ENCODE peak calls at places on chromosomes 12 and 14, in eight cellular contexts. K, A, H, E, F, Z, S and C are unnamed samples.

GRCh38 chr14:54570651-54571415 is 3.9 kb downstream of the SAMD4A start:
- DNase-seq in A (no peak), H (no peak), F (no peak), S (no peak), E (no peak), Z (no peak), K (no peak), C (peak)

GRCh38 chr12:91622981-91623380 is 440.4 kb upstream of the DCN start:
- DNase-seq in A (no peak), Z (no peak), K (no peak), H (no peak), F (no peak), E (no peak), S (no peak), C (no peak)

GRCh38 chr14:34420547-34421150 is 41.4 kb downstream of the SPTSSA start:
- DNase-seq in S (no peak), K (no peak), E (no peak), A (no peak), F (no peak), H (peak), Z (no peak), C (no peak)

GRCh38 chr12:118866346-118866745 is 115.0 kb upstream of the SRRM4 start:
- DNase-seq in E (no peak), A (no peak), H (no peak), S (no peak), Z (no peak), K (no peak), F (no peak), C (peak)

GRCh38 chr12:23931176-23931575 is 18.3 kb downstream of the SOX5 start:
- DNase-seq in K (no peak), Z (no peak), S (no peak), F (no peak), A (no peak), E (no peak), H (no peak), C (no peak)

GRCh38 chr12:115611477-115611876 is 666.0 kb downstream of the MED13L start:
- DNase-seq in F (no peak), A (no peak), S (no peak), H (no peak), K (no peak), Z (peak), E (no peak), C (no peak)

GRCh38 chr12:109052097-109052414 is 320 bp upstream of the USP30 start:
- DNase-seq in E (no peak), A (no peak), K (no peak), H (no peak), F (no peak), Z (no peak), S (no peak), C (no peak)

GRCh38 chr14:67738740-67739504 is 37.2 kb downstream of the RDH12 start:
- DNase-seq in A (no peak), E (peak), K (peak), S (peak), Z (peak), H (peak), F (no peak), C (peak)

GRCh38 chr12:104750061-104750460 is 208.0 kb downstream of the SLC41A2 start:
- DNase-seq in H (peak), A (peak), K (no peak), Z (no peak), F (no peak), E (peak), S (no peak), C (peak)

GRCh38 chr14:87632796-87633195 is 360.2 kb downstream of the GALC start:
- DNase-seq in E (no peak), A (no peak), F (no peak), K (no peak), H (no peak), S (no peak), Z (no peak), C (no peak)

GRCh38 chr12:53975019-53975815 is 463 bp upstream of the HOTAIR start:
- DNase-seq in H (no peak), F (no peak), A (no peak), Z (no peak), E (no peak), S (no peak), K (no peak), C (no peak)

GRCh38 chr12:54680374-54680773 is 32.2 kb upstream of the DCD start:
- DNase-seq in A (peak), H (peak), S (no peak), Z (no peak), F (no peak), E (peak), K (peak), C (peak)

GRCh38 chr12:94390130-94390485 is 69.6 kb downstream of the CEP83 start:
- DNase-seq in E (no peak), A (no peak), S (no peak), F (no peak), K (no peak), Z (no peak), H (no peak), C (no peak)

GRCh38 chr14:65303185-65303901 is 109.2 kb upstream of the FUT8 start:
- DNase-seq in S (no peak), F (no peak), K (no peak), E (no peak), H (peak), Z (no peak), A (no peak), C (no peak)

GRCh38 chr12:67853204-67853603 is 136.0 kb upstream of the IFNG-AS1 start:
- DNase-seq in A (no peak), E (no peak), S (peak), Z (no peak), H (no peak), K (no peak), F (no peak), C (no peak)

GRCh38 chr14:37559386-37559785 is 35.7 kb downstream of the FOXA1 start:
- DNase-seq in E (no peak), A (no peak), H (no peak), F (no peak), Z (no peak), S (no peak), K (no peak), C (peak)

GRCh38 chr12:8914716-8915526 is 612 bp downstream of the PHC1 start:
- DNase-seq in Z (peak), E (peak), K (peak), H (peak), S (no peak), F (peak), A (peak), C (peak)

GRCh38 chr14:101134161-101134631 is 230.7 kb upstream of the RTL1 start:
- DNase-seq in S (no peak), F (no peak), Z (no peak), A (no peak), H (no peak), E (no peak), K (no peak), C (no peak)